ENCODE peak calls at places on chromosomes 3 and 15, in nine cellular contexts. R is NCI-H460; N is epithelial cell of prostate; P is GM03348; M is skeletal muscle cell; U is CMK; S is MV-4-11; F is NCI-H748 treated with DMSO at 0.1 percent for 48 hours; I is effector CD8-positive, alpha-beta T cell. A is an unnamed sample.

GRCh38 chr3:19735111-19735510 is 198.9 kb downstream of the EFHB start:
- DNase-seq in N (no peak), F (no peak), I (no peak), P (no peak), U (no peak), M (no peak), R (no peak), S (peak; percentile 55), A (no peak)

GRCh38 chr15:52241489-52241888 is 50.3 kb upstream of the GNB5 start:
- DNase-seq in F (no peak), P (no peak), R (no peak), I (no peak), M (no peak), N (no peak), U (no peak), S (no peak), A (no peak)

GRCh38 chr3:81214626-81215025 is 546.8 kb downstream of the GBE1 start:
- DNase-seq in P (peak; percentile 8), S (no peak), N (no peak), F (no peak), M (peak; percentile 50), U (no peak), I (no peak), R (no peak), A (no peak)

GRCh38 chr3:152554980-152555379 is 280.0 kb upstream of the P2RY1 start:
- DNase-seq in N (no peak), I (no peak), U (no peak), R (no peak), M (peak; percentile 70), P (no peak), S (no peak), F (no peak), A (peak; percentile 67)

GRCh38 chr3:9808345-9809037 is 1.6 kb upstream of the TTLL3 start:
- DNase-seq in M (no peak), R (peak; percentile 27), S (peak; percentile 36), F (no peak), I (peak; percentile 8), N (no peak), P (peak; percentile 52), U (no peak), A (no peak)

GRCh38 chr3:182861345-182861744 is 68.0 kb downstream of the ATP11B start:
- DNase-seq in I (no peak), S (no peak), M (no peak), F (no peak), P (peak; percentile 24), R (no peak), U (no peak), N (no peak), A (no peak)

GRCh38 chr3:178060406-178060805 is 475.8 kb upstream of the KCNMB2 start:
- DNase-seq in R (no peak), F (no peak), M (peak; percentile 87), U (no peak), N (no peak), P (peak; percentile 71), I (no peak), S (no peak), A (peak; percentile 57)

GRCh38 chr15:78810377-78811123 is 714 bp downstream of the ADAMTS7 start:
- DNase-seq in F (no peak), U (no peak), N (no peak), I (no peak), M (no peak), R (no peak), S (no peak), P (peak; percentile 77), A (no peak)

GRCh38 chr3:73120710-73121109 is 59.3 kb downstream of the EBLN2 start:
- DNase-seq in S (no peak), N (no peak), F (no peak), P (no peak), M (no peak), R (no peak), U (no peak), I (no peak), A (no peak)

GRCh38 chr3:153137626-153138025 is 24.4 kb upstream of the RAP2B start:
- DNase-seq in F (no peak), I (no peak), N (no peak), M (no peak), U (no peak), S (peak; percentile 31), P (no peak), R (no peak), A (no peak)

GRCh38 chr3:133869601-133870000 is 26.1 kb downstream of the RAB6B start:
- DNase-seq in U (no peak), S (no peak), R (no peak), F (no peak), M (no peak), I (no peak), P (no peak), N (no peak), A (no peak)

A was measured in fibroblast of the conjunctiva.